ENCODE peak calls at places on chromosome 13, in seven cellular contexts. L, U, K, A, B, X and E are unnamed samples.

GRCh38 chr13:68232351-68233130 is 1002.4 kb upstream of the PCDH9 start:
- DNase-seq in K (no peak), X (no peak), B (no peak), U (no peak), L (no peak), A (no peak), E (no peak)

GRCh38 chr13:112453874-112454647 is 77.9 kb downstream of the SPACA7 start:
- DNase-seq in K (no peak), B (no peak), U (no peak), A (no peak), X (no peak), L (no peak), E (no peak)

GRCh38 chr13:97535619-97536018 is 101.7 kb downstream of the RAP2A start:
- DNase-seq in X (no peak), L (no peak), U (no peak), A (no peak), B (no peak), K (no peak), E (no peak)

GRCh38 chr13:94708031-94708571 is 4.2 kb downstream of the SOX21 start:
- DNase-seq in A (peak), L (peak), U (no peak), K (no peak), B (peak), X (no peak), E (no peak)

GRCh38 chr13:45851171-45851889 is at the start of gene SIAH3:
- DNase-seq in B (no peak), A (peak), X (no peak), L (no peak), U (no peak), K (no peak), E (no peak)

GRCh38 chr13:80721689-80722088 is 380.8 kb upstream of the SPRY2 start:
- DNase-seq in L (no peak), A (no peak), B (no peak), X (no peak), U (no peak), K (no peak), E (no peak)

GRCh38 chr13:76882431-76882830 is 3.8 kb downstream of the KCTD12 start:
- DNase-seq in A (no peak), L (no peak), X (no peak), B (no peak), U (no peak), K (no peak), E (no peak)

GRCh38 chr13:114264886-114265611 is 16.4 kb upstream of the UPF3A start:
- DNase-seq in B (no peak), A (no peak), X (no peak), U (no peak), L (no peak), K (peak), E (no peak)

GRCh38 chr13:73740681-73741080 is 393.5 kb downstream of the KLF12 start:
- DNase-seq in U (no peak), K (no peak), L (no peak), B (no peak), A (no peak), X (no peak), E (no peak)

GRCh38 chr13:52371736-52372247 is 34.2 kb downstream of the THSD1 start:
- DNase-seq in A (no peak), U (no peak), B (no peak), L (no peak), K (no peak), X (no peak), E (no peak)

GRCh38 chr13:46961719-46962118 is 64.9 kb upstream of the HTR2A start:
- DNase-seq in X (no peak), A (no peak), K (no peak), B (no peak), L (no peak), U (no peak), E (no peak)

GRCh38 chr13:98171806-98172569 is 5.1 kb downstream of the RNF113B start:
- DNase-seq in L (no peak), K (no peak), U (no peak), B (no peak), X (peak), A (no peak), E (no peak)

GRCh38 chr13:51000576-51001260 is 91.1 kb downstream of the RNASEH2B start:
- DNase-seq in K (no peak), U (no peak), L (no peak), B (peak), X (no peak), A (no peak), E (peak)

GRCh38 chr13:114148521-114148855 is 16.1 kb upstream of the RASA3 start:
- DNase-seq in X (peak), U (peak), K (no peak), B (no peak), L (no peak), A (no peak), E (no peak)

GRCh38 chr13:74891610-74892009 is 590.4 kb downstream of the TBC1D4 start:
- DNase-seq in B (no peak), U (no peak), L (no peak), K (no peak), A (no peak), X (no peak), E (no peak)

GRCh38 chr13:41345921-41346589 is 35.0 kb downstream of the NAA16 start:
- DNase-seq in B (no peak), A (no peak), L (no peak), K (no peak), U (no peak), X (no peak), E (no peak)

GRCh38 chr13:63285426-63285825 is 1869.8 kb upstream of the PCDH20 start:
- DNase-seq in K (no peak), B (no peak), L (no peak), A (no peak), X (no peak), U (no peak), E (no peak)

GRCh38 chr13:79108914-79109643 is 297.0 kb downstream of the RBM26 start:
- DNase-seq in B (peak), L (no peak), K (no peak), A (no peak), X (no peak), U (no peak), E (no peak)